ENCODE peak calls at places on chromosomes 3 and 15, in six cellular contexts. One of them, this sample, is unnamed.

GRCh38 chr15:51071609-51072008 is 23.1 kb downstream of the TNFAIP8L3 start:
- DNase-seq in right lobe of liver: no peak
- DNase-seq in transverse colon: no peak
- DNase-seq in sigmoid colon: no peak
- DNase-seq in spleen: no peak
- DNase-seq in Peyer's patch: no peak
- DNase-seq in this sample: no peak

GRCh38 chr3:69058180-69058946 is 6.2 kb upstream of the TMF1 start:
- DNase-seq in right lobe of liver: no peak
- DNase-seq in transverse colon: no peak
- DNase-seq in sigmoid colon: no peak
- DNase-seq in spleen: no peak
- DNase-seq in Peyer's patch: no peak
- DNase-seq in this sample: no peak

GRCh38 chr15:64443747-64444621 is 16.4 kb upstream of the ZNF609 start:
- DNase-seq in right lobe of liver: no peak
- DNase-seq in transverse colon: no peak
- DNase-seq in sigmoid colon: peak; percentile 9
- DNase-seq in spleen: no peak
- DNase-seq in Peyer's patch: no peak
- DNase-seq in this sample: no peak

GRCh38 chr3:182179631-182180030 is 467.9 kb downstream of the SOX2 start:
- DNase-seq in right lobe of liver: no peak
- DNase-seq in transverse colon: no peak
- DNase-seq in sigmoid colon: no peak
- DNase-seq in spleen: no peak
- DNase-seq in Peyer's patch: no peak
- DNase-seq in this sample: no peak

GRCh38 chr3:159458010-159458409 is 530.6 kb upstream of the IL12A start:
- DNase-seq in right lobe of liver: no peak
- DNase-seq in transverse colon: no peak
- DNase-seq in sigmoid colon: no peak
- DNase-seq in spleen: no peak
- DNase-seq in Peyer's patch: no peak
- DNase-seq in this sample: no peak

GRCh38 chr15:95932676-95933075 is 397.8 kb upstream of the NR2F2 start:
- DNase-seq in right lobe of liver: no peak
- DNase-seq in transverse colon: no peak
- DNase-seq in sigmoid colon: no peak
- DNase-seq in spleen: no peak
- DNase-seq in Peyer's patch: no peak
- DNase-seq in this sample: no peak

GRCh38 chr3:128697336-128697735 is 28.6 kb upstream of the RAB7A start:
- DNase-seq in right lobe of liver: no peak
- DNase-seq in transverse colon: no peak
- DNase-seq in sigmoid colon: no peak
- DNase-seq in spleen: no peak
- DNase-seq in Peyer's patch: no peak
- DNase-seq in this sample: no peak

GRCh38 chr3:187821616-187822317 is 76.5 kb upstream of the BCL6 start:
- DNase-seq in right lobe of liver: no peak
- DNase-seq in transverse colon: no peak
- DNase-seq in sigmoid colon: no peak
- DNase-seq in spleen: no peak
- DNase-seq in Peyer's patch: no peak
- DNase-seq in this sample: no peak

GRCh38 chr3:124217542-124217941 is 225.6 kb upstream of the ROPN1 start:
- DNase-seq in right lobe of liver: peak; percentile 51
- DNase-seq in transverse colon: peak; percentile 26
- DNase-seq in sigmoid colon: no peak
- DNase-seq in spleen: no peak
- DNase-seq in Peyer's patch: no peak
- DNase-seq in this sample: peak; percentile 53

GRCh38 chr3:179898024-179898423 is 138.7 kb downstream of the PEX5L start:
- DNase-seq in right lobe of liver: no peak
- DNase-seq in transverse colon: no peak
- DNase-seq in sigmoid colon: no peak
- DNase-seq in spleen: no peak
- DNase-seq in Peyer's patch: no peak
- DNase-seq in this sample: no peak

GRCh38 chr3:148711981-148712666 is 14.4 kb downstream of the AGTR1 start:
- DNase-seq in right lobe of liver: no peak
- DNase-seq in transverse colon: no peak
- DNase-seq in sigmoid colon: no peak
- DNase-seq in spleen: no peak
- DNase-seq in Peyer's patch: no peak
- DNase-seq in this sample: no peak

GRCh38 chr15:72236381-72237285 is 5.6 kb upstream of the PKM start:
- DNase-seq in right lobe of liver: no peak
- DNase-seq in transverse colon: no peak
- DNase-seq in sigmoid colon: no peak
- DNase-seq in spleen: no peak
- DNase-seq in Peyer's patch: no peak
- DNase-seq in this sample: peak; percentile 65

GRCh38 chr3:196486263-196486662 is 17.3 kb downstream of the RNF168 start:
- DNase-seq in right lobe of liver: peak; percentile 31
- DNase-seq in transverse colon: no peak
- DNase-seq in sigmoid colon: no peak
- DNase-seq in spleen: no peak
- DNase-seq in Peyer's patch: no peak
- DNase-seq in this sample: no peak

DNA sequence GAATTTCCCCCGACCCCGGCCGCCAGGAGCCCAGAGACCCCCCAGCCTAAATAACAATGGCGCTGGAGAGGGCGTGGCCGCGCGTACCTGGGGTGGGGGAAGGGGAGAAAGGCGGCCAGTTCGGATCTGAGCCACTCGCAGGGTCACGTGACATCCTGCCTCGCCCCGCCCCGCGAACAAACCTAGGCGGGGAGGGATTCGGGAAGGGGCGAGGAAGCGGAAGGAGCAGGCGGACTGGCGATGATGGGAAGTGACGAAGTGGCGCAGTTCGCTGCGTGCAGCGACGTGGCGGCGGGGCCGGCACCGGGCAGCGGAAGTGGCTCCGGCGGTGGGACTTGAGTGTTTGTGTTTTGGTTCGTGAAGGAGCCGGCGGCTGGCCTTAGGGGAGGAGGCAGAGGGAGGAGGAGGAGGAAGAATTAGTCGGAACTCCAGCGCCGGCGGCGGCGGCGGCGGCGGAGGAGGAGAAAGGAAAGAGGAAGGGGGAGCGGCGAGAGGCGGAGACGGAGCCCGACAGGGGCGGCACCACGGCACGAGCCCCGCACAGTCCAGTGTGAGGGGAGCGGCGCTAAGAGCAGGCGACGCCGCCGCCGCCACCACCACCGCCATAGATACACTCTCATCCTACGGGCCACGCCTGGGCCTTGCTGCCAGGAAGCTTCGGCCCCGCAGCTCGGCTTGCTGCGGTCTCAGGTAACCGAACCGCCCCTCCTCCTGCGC is at the start of gene RAB5A:
- DNase-seq in right lobe of liver: peak; percentile 98
- DNase-seq in transverse colon: peak; percentile 99
- DNase-seq in sigmoid colon: peak; percentile 99
- DNase-seq in spleen: peak; percentile 99
- DNase-seq in Peyer's patch: peak; percentile 98
- DNase-seq in this sample: peak; percentile 99
- H3K4me3 ChIP-seq in right lobe of liver: peak within 1 kb of the TSS; percentile 94
- H3K4me3 ChIP-seq in transverse colon: peak within 1 kb of the TSS; percentile 91
- H3K4me3 ChIP-seq in sigmoid colon: peak within 1 kb of the TSS; percentile 70
- H3K4me3 ChIP-seq in spleen: peak within 1 kb of the TSS; percentile 93
- H3K4me3 ChIP-seq in Peyer's patch: peak within 1 kb of the TSS; percentile 62
- H3K4me3 ChIP-seq in this sample: peak within 1 kb of the TSS; percentile 98

GRCh38 chr3:127590593-127591477 is at the start of gene TPRA1:
- DNase-seq in right lobe of liver: peak; percentile 87
- DNase-seq in transverse colon: peak; percentile 90
- DNase-seq in sigmoid colon: peak; percentile 96
- DNase-seq in spleen: peak; percentile 95
- DNase-seq in Peyer's patch: peak; percentile 88
- DNase-seq in this sample: peak; percentile 96
- H3K4me1 ChIP-seq in right lobe of liver: no peaks in the 10 kb centered on the region
- H3K4me1 ChIP-seq in transverse colon: peaks cover 33% of the 10 kb centered on the region
- H3K4me1 ChIP-seq in sigmoid colon: peaks cover 43% of the 10 kb centered on the region
- H3K4me1 ChIP-seq in spleen: peaks cover 20% of the 10 kb centered on the region
- H3K4me1 ChIP-seq in Peyer's patch: peaks cover 43% of the 10 kb centered on the region
- H3K4me1 ChIP-seq in this sample: peaks cover 34% of the 10 kb centered on the region

GRCh38 chr3:46959169-46959515 is 17.4 kb downstream of the CCDC12 start:
- DNase-seq in right lobe of liver: no peak
- DNase-seq in transverse colon: no peak
- DNase-seq in sigmoid colon: no peak
- DNase-seq in spleen: no peak
- DNase-seq in Peyer's patch: no peak
- DNase-seq in this sample: no peak
- TF ChIP-seq POLR2A in right lobe of liver: no peak
- TF ChIP-seq POLR2A in transverse colon: no peak
- TF ChIP-seq POLR2A in sigmoid colon: no peak
- TF ChIP-seq POLR2A in spleen: no peak
- TF ChIP-seq POLR2A in Peyer's patch: no peak
- TF ChIP-seq POLR2A in this sample: no peak

DNA sequence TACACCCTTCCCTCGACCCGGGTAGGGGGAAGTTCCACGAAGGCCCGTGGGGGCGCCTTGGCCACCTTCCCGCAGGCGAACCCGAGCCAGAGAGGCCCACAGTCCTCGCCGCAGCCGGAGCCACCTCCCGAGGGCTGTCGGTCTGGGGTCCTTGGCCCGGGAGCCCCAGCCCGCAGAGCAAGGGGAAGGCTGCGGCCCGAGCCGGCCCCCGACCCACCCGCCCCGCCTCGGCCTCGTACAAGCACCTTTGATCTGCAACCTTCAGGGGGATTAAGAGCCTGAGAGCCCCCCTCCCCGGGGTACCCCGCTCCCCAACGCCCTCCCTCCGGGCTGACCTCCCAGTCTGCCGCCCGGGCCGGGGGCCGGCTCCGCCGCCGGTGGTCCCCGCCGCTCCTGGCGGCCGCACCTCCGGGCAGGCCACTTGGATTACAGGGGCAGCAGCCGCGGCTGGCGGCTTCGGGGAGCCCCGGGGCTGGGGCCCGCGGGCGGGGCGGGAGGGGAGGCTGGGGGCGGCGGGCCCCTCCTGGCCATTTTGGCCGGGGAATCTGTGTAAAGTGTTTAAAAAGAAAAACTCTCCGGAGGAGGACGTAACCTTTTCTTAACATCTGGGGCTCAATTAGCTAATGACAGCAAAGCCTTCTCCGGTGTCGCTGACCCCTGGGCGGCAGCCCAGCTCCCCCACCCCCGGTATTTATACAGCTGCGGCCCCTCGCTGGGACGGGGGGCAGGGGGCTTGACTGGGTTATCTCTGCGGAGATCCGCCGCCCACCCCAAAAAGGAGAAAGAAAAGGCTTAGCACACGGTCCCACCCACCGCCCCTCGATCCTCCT is 40.2 kb downstream of the EPHB3 start:
- DNase-seq in right lobe of liver: no peak
- DNase-seq in transverse colon: no peak
- DNase-seq in sigmoid colon: peak; percentile 66
- DNase-seq in spleen: no peak
- DNase-seq in Peyer's patch: no peak
- DNase-seq in this sample: no peak
- H3K4me3 ChIP-seq in right lobe of liver: no peak overlapping the region
- H3K4me3 ChIP-seq in transverse colon: peak overlapping the region; percentile 21
- H3K4me3 ChIP-seq in sigmoid colon: peak overlapping the region; percentile 24
- H3K4me3 ChIP-seq in spleen: no peak overlapping the region
- H3K4me3 ChIP-seq in Peyer's patch: no peak overlapping the region
- H3K4me3 ChIP-seq in this sample: peak overlapping the region; percentile 20

DNA sequence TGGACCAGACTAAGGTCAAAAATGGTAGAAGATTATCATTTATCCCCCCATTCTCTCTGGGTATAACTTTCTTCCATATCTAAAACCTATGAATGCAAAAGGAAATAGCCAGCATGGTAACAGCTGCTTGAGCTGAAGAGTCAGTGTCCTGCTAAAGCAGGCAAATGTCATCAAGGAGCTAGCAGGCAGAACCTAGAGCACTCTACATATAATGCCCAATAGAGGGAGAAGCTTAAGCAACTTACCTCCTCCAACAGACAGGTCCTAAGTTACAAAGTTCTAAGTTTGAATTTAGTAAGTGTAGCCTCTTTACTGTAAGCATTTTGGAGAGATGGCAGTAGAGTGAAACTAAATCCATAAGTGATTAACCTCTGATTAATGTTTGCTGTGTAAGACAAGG is 7.7 kb downstream of the RAF1 start:
- DNase-seq in right lobe of liver: no peak
- DNase-seq in transverse colon: no peak
- DNase-seq in sigmoid colon: no peak
- DNase-seq in spleen: no peak
- DNase-seq in Peyer's patch: no peak
- DNase-seq in this sample: no peak
- H3K4me1 ChIP-seq in right lobe of liver: no peaks in the 10 kb centered on the region
- H3K4me1 ChIP-seq in transverse colon: peaks cover 32% of the 10 kb centered on the region
- H3K4me1 ChIP-seq in sigmoid colon: peaks cover 68% of the 10 kb centered on the region
- H3K4me1 ChIP-seq in spleen: peaks cover 25% of the 10 kb centered on the region
- H3K4me1 ChIP-seq in Peyer's patch: peaks cover 35% of the 10 kb centered on the region
- H3K4me1 ChIP-seq in this sample: peaks cover 30% of the 10 kb centered on the region

GRCh38 chr15:101126618-101127502 is 125.0 kb downstream of the CHSY1 start:
- DNase-seq in right lobe of liver: no peak
- DNase-seq in transverse colon: no peak
- DNase-seq in sigmoid colon: no peak
- DNase-seq in spleen: peak; percentile 70
- DNase-seq in Peyer's patch: no peak
- DNase-seq in this sample: no peak

GRCh38 chr15:101128696-101129095 is 123.2 kb downstream of the CHSY1 start:
- DNase-seq in right lobe of liver: no peak
- DNase-seq in transverse colon: no peak
- DNase-seq in sigmoid colon: no peak
- DNase-seq in spleen: peak; percentile 69
- DNase-seq in Peyer's patch: no peak
- DNase-seq in this sample: no peak

GRCh38 chr15:101129851-101130250 is 122.0 kb downstream of the CHSY1 start:
- DNase-seq in right lobe of liver: no peak
- DNase-seq in transverse colon: no peak
- DNase-seq in sigmoid colon: no peak
- DNase-seq in spleen: no peak
- DNase-seq in Peyer's patch: no peak
- DNase-seq in this sample: no peak

GRCh38 chr15:101128191-101128590 is 123.7 kb downstream of the CHSY1 start:
- DNase-seq in right lobe of liver: no peak
- DNase-seq in transverse colon: no peak
- DNase-seq in sigmoid colon: no peak
- DNase-seq in spleen: peak; percentile 22
- DNase-seq in Peyer's patch: no peak
- DNase-seq in this sample: no peak

DNA sequence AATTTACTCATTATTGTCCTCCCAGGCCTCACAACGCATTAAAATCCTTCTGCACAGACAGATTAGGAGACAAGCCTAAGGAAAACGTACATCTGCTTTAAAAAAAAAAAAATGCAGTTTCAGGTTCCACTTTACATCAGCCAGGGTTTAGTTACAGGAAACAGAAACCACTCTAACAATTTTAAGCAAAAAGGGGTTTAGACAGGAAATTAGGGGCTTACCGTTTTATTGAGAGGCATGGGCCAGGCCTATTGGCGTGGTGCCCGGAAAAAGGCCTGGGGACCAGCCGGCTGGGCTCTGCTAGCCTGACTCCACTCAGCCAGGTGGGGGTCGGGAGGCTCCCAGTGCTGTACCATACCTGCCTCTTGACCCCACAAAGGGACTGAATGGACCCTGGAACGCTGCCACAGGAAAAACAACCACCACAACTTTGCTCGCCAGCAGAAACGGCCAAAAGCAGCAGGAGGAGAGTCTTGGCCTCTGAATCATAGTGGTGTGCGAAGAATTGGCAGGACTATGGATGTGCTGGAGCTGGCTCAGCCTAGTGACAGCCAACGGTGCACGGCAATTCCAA is 124.3 kb downstream of the CHSY1 start:
- DNase-seq in right lobe of liver: peak; percentile 61
- DNase-seq in transverse colon: peak; percentile 75
- DNase-seq in sigmoid colon: peak; percentile 91
- DNase-seq in spleen: peak; percentile 88
- DNase-seq in Peyer's patch: peak; percentile 41
- DNase-seq in this sample: peak; percentile 80
- TF ChIP-seq POLR2A in right lobe of liver: no peak
- TF ChIP-seq POLR2A in transverse colon: no peak
- TF ChIP-seq POLR2A in sigmoid colon: no peak
- TF ChIP-seq POLR2A in spleen: no peak
- TF ChIP-seq POLR2A in Peyer's patch: no peak
- TF ChIP-seq POLR2A in this sample: no peak